ENCODE peak calls at places on chromosomes 2 and 18, in nine cellular contexts. S is lower lobe of right lung, H is cardiac muscle cell, W is prostate gland, M is AG04450, P is transverse colon, D is adrenal gland, F is mammary epithelial cell, Z is RWPE1. B is an unnamed sample.

GRCh38 chr2:186256540-186256939 is 229.5 kb upstream of the ZC3H15 start:
- DNase-seq in F (peak), S (no peak), P (no peak), M (no peak), Z (peak), W (no peak), D (no peak), H (peak), B (peak)

GRCh38 chr2:102488063-102488462 is 15.0 kb downstream of the SLC9A4 start:
- DNase-seq in Z (peak), F (peak), P (peak), S (no peak), W (no peak), H (peak), D (no peak), M (peak), B (peak)

GRCh38 chr2:232459419-232460035 is 3.6 kb downstream of the ALPI start:
- DNase-seq in P (no peak), H (no peak), W (no peak), M (no peak), Z (no peak), F (no peak), S (peak), D (no peak), B (no peak)

GRCh38 chr18:55353806-55354205 is 234.2 kb downstream of the TCF4 start:
- DNase-seq in F (no peak), W (no peak), M (no peak), Z (no peak), H (no peak), D (no peak), P (no peak), S (no peak), B (no peak)

GRCh38 chr2:167294775-167295140 is 406.5 kb downstream of the XIRP2 start:
- DNase-seq in W (no peak), P (no peak), Z (no peak), S (no peak), H (peak), M (no peak), F (peak), D (no peak), B (no peak)

GRCh38 chr2:178197791-178198190 is 3.5 kb downstream of the OSBPL6 start:
- DNase-seq in F (no peak), P (no peak), W (no peak), M (no peak), S (no peak), D (no peak), H (no peak), Z (no peak), B (no peak)

GRCh38 chr2:54081574-54081973 is 33.8 kb upstream of the ACYP2 start:
- DNase-seq in W (no peak), M (no peak), H (no peak), F (peak), S (no peak), D (no peak), Z (peak), P (no peak), B (no peak)

GRCh38 chr2:64988420-64989125 is 626 bp upstream of the SLC1A4 start:
- DNase-seq in P (peak), W (peak), M (peak), S (peak), Z (peak), H (peak), D (peak), F (peak), B (peak)

GRCh38 chr2:44833123-44834069 is 108.1 kb upstream of the SIX3 start:
- DNase-seq in Z (peak), D (no peak), H (no peak), F (peak), P (no peak), W (no peak), M (no peak), S (no peak), B (no peak)

GRCh38 chr2:206260427-206261012 is 13.9 kb upstream of the ZDBF2 start:
- DNase-seq in Z (peak), W (no peak), D (no peak), F (peak), H (peak), P (no peak), M (no peak), S (no peak), B (peak)

GRCh38 chr2:174877796-174878195 is 113.5 kb upstream of the CHRNA1 start:
- DNase-seq in M (no peak), H (no peak), P (no peak), Z (no peak), W (no peak), F (no peak), D (no peak), S (no peak), B (no peak)

GRCh38 chr2:56448403-56448998 is 264.7 kb downstream of the CCDC85A start:
- DNase-seq in P (peak), W (peak), M (no peak), S (no peak), H (no peak), Z (no peak), F (peak), D (no peak), B (peak)

GRCh38 chr2:187407407-187408084 is 40.5 kb downstream of the CALCRL start:
- DNase-seq in S (no peak), Z (no peak), F (no peak), P (no peak), M (no peak), W (no peak), D (no peak), H (no peak), B (no peak)

GRCh38 chr2:32862269-32863055 is 84.3 kb upstream of the LTBP1 start:
- DNase-seq in D (no peak), F (no peak), S (no peak), H (no peak), W (no peak), P (no peak), Z (no peak), M (no peak), B (no peak)

GRCh38 chr2:191932261-191932660 is 85.4 kb upstream of the CAVIN2 start:
- DNase-seq in M (no peak), H (no peak), Z (no peak), P (no peak), F (no peak), D (no peak), S (no peak), W (peak), B (peak)

GRCh38 chr18:13394794-13395193 is 176.2 kb downstream of the LDLRAD4 start:
- DNase-seq in H (no peak), M (no peak), Z (no peak), S (no peak), W (no peak), F (no peak), P (no peak), D (no peak), B (no peak)

GRCh38 chr2:228037915-228038314 is 143.6 kb downstream of the SPHKAP start:
- DNase-seq in Z (no peak), P (no peak), H (no peak), M (no peak), S (no peak), W (no peak), D (no peak), F (no peak), B (no peak)

GRCh38 chr18:79434611-79435010 is 38.9 kb downstream of the NFATC1 start:
- DNase-seq in H (no peak), W (no peak), S (no peak), F (no peak), P (no peak), D (no peak), M (no peak), Z (no peak), B (no peak)

GRCh38 chr2:45826889-45827635 is 175.6 kb downstream of the PRKCE start:
- DNase-seq in H (peak), P (peak), M (no peak), F (no peak), D (peak), S (no peak), W (no peak), Z (no peak), B (peak)

GRCh38 chr2:99854236-99854852 is 288.0 kb downstream of the AFF3 start:
- DNase-seq in D (no peak), Z (no peak), P (no peak), H (no peak), F (no peak), W (no peak), M (no peak), S (no peak), B (no peak)

GRCh38 chr2:101476605-101477208 is 1.8 kb upstream of the RFX8 start:
- DNase-seq in D (no peak), Z (no peak), W (no peak), H (no peak), F (peak), M (no peak), S (no peak), P (no peak), B (no peak)

GRCh38 chr2:54526226-54526879 is 70.2 kb downstream of the SPTBN1 start:
- DNase-seq in M (no peak), W (no peak), H (no peak), D (no peak), F (no peak), S (no peak), Z (no peak), P (no peak), B (no peak)

GRCh38 chr2:233469261-233470006 is 97.1 kb downstream of the USP40 start:
- DNase-seq in Z (no peak), P (peak), D (peak), M (no peak), W (no peak), H (no peak), F (no peak), S (no peak), B (no peak)

GRCh38 chr2:96762529-96763253 is 2.0 kb downstream of the CNNM4 start:
- DNase-seq in H (peak), W (no peak), D (no peak), M (no peak), P (no peak), F (no peak), Z (no peak), S (no peak), B (no peak)

GRCh38 chr2:241234962-241235361 is 46.5 kb downstream of the ANO7 start:
- DNase-seq in M (no peak), W (no peak), D (no peak), P (no peak), H (no peak), F (no peak), Z (no peak), S (no peak), B (no peak)

GRCh38 chr2:73187549-73187948 is 14.8 kb upstream of the NOTO start:
- DNase-seq in S (no peak), P (no peak), D (no peak), M (no peak), W (no peak), F (no peak), H (no peak), Z (no peak), B (no peak)

GRCh38 chr2:143807192-143807591 is 678.0 kb downstream of the ARHGAP15 start:
- DNase-seq in D (no peak), W (no peak), F (no peak), M (no peak), P (no peak), Z (no peak), H (no peak), S (no peak), B (no peak)

GRCh38 chr2:240631561-240632290 is 6.4 kb downstream of the GPR35 start:
- DNase-seq in Z (no peak), F (no peak), D (no peak), M (no peak), S (no peak), W (no peak), P (no peak), H (no peak), B (no peak)

GRCh38 chr2:154740360-154740759 is 41.9 kb downstream of the KCNJ3 start:
- DNase-seq in D (no peak), Z (no peak), F (no peak), P (no peak), H (no peak), W (no peak), S (no peak), M (no peak), B (no peak)

GRCh38 chr2:240892925-240893324 is 3.0 kb downstream of the MAB21L4 start:
- DNase-seq in S (no peak), P (no peak), Z (no peak), H (no peak), F (no peak), M (no peak), W (no peak), D (no peak), B (no peak)

GRCh38 chr2:11496311-11496710 is 30.4 kb upstream of the E2F6 start:
- DNase-seq in M (no peak), W (no peak), Z (no peak), F (no peak), P (no peak), H (no peak), S (no peak), D (no peak), B (no peak)

GRCh38 chr18:57906852-57907251 is 103.7 kb upstream of the ATP8B1 start:
- DNase-seq in P (no peak), Z (no peak), F (peak), S (no peak), W (no peak), D (no peak), H (no peak), M (no peak), B (no peak)

GRCh38 chr18:75211721-75212625 is 1.4 kb downstream of the TSHZ1 start:
- DNase-seq in H (peak), D (peak), W (no peak), M (no peak), S (peak), P (peak), F (peak), Z (no peak), B (peak)

GRCh38 chr18:11950824-11951223 is 30.5 kb upstream of the IMPA2 start:
- DNase-seq in D (no peak), H (no peak), F (no peak), Z (no peak), M (no peak), P (no peak), S (no peak), W (no peak), B (no peak)

GRCh38 chr2:189657867-189658266 is 3.4 kb upstream of the ASNSD1 start:
- DNase-seq in P (peak), F (no peak), Z (no peak), D (no peak), W (no peak), M (no peak), S (peak), H (peak), B (peak)

GRCh38 chr18:27715751-27716150 is 461.2 kb downstream of the CDH2 start:
- DNase-seq in F (no peak), P (no peak), Z (no peak), W (no peak), D (no peak), H (peak), M (no peak), S (no peak), B (no peak)

GRCh38 chr2:68675470-68675869 is 32.1 kb downstream of the PROKR1 start:
- DNase-seq in F (no peak), M (no peak), Z (no peak), S (no peak), P (no peak), W (no peak), H (no peak), D (no peak), B (no peak)

GRCh38 chr2:221715783-221716386 is 143.8 kb upstream of the EPHA4 start:
- DNase-seq in Z (no peak), H (no peak), W (no peak), S (no peak), M (no peak), F (no peak), P (no peak), D (no peak), B (peak)

GRCh38 chr2:60512641-60513040 is 40.8 kb downstream of the BCL11A start:
- DNase-seq in W (peak), F (peak), M (no peak), S (no peak), Z (peak), P (no peak), H (no peak), D (no peak), B (peak)
- H3K27ac ChIP-seq in W (peak), F (no peak), M (no peak), S (no peak), Z (no peak), P (peak), H (no peak), D (no peak), B (peak)

DNA sequence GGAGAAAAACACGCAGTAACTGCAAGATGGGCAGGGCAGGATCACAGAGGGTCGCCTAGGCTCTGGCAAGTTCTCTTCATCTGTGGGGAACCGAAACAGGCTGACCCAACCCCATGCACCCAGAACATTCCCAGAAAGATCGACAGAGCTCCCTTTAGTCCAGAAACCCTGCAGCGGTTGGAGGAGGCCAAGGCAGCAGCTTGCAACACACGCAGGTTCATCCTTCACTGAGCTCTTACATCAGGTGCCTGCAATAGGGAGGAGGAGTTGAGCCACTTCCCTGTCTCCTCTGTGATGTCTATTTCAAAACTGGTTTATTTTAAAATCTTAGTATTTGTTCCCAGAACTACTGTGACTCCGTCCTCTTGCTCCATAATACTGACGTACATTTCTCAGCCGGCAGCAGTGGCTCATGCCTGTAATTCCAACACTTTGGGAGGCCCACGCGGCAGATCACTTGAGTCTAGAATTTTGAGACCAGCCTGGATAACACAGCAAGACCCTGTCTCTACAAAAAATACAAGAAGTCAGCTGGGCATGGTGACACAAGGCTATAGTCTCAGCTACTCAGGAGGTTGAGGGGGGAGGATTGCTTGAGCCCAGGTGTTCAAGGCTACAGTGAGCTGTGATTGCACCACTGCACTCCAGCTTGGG is 11.5 kb upstream of the SLC11A1 start:
- DNase-seq in Z (no peak), H (peak), D (peak), M (peak), W (no peak), P (peak), F (no peak), S (peak), B (peak)
- H3K27ac ChIP-seq in Z (peak), H (no peak), D (peak), M (no peak), W (peak), P (peak), F (no peak), S (peak), B (peak)

DNA sequence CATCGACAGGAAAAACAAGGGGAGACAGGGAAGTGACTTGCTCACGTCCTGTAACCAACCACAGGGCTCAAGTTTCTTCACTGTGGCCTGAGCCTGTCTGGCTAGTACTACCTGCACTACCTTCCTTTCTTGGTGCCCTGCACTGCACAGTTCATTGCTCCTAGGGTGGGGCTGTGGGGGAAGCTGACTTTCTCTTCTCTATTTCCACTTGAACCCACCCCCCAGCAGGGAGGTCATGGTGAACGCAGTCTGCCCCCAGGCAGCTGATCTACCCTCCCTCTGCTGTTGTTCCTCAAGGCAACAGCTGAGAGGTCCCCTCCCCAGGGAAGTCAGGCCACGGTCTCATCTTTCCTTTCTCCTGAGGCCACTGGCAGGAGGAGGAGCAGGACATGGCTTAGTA is 532.1 kb downstream of the SOX11 start:
- DNase-seq in M (no peak), H (no peak), D (no peak), S (no peak), Z (no peak), W (no peak), P (no peak), F (no peak), B (no peak)
- H3K27ac ChIP-seq in M (no peak), H (no peak), D (no peak), S (no peak), Z (no peak), W (no peak), P (no peak), F (no peak), B (no peak)

DNA sequence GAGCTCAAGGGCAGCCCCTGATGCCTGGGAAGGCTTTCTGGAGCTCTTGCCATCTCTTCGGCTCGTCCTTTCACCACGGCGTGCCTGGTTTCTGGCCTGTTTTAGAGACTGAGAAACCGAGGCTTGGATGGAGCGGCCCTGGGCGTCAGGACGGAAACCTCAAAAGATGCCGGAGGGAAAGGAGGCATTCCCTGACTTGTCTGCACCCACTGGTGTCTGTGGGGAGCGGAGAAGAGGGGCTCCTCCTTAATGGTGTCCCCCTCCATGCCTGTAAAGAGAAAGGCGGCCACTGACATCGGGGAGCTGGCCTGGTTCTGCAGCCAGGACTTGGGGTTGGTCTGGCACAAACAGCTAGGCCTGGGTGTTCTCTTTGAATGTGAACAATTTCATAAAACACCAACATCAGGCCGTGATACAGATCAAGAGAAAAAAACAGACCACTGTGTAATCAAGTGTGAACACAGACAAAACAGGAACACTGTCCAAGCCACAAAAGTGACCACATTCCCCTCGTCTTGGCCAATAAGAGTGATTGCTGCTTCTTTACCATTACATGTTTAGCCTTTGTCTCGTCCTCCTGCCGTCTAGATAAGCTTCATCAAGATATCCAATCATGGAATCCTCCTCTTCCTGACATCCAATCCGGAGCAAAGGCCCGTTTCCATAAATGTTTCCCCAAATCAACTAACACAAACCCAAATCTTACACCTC is 633 bp upstream of the ILKAP start:
- DNase-seq in P (no peak), H (no peak), D (no peak), F (no peak), M (no peak), W (no peak), Z (no peak), S (no peak), B (no peak)
- H3K27ac ChIP-seq in P (peak), H (peak), D (peak), F (peak), M (peak), W (peak), Z (peak), S (peak), B (peak)

GRCh38 chr2:85755122-85756027 is 1.6 kb downstream of the ATOH8 start:
- DNase-seq in M (no peak), P (no peak), H (peak), F (no peak), W (no peak), D (no peak), Z (no peak), S (no peak), B (no peak)
- H3K27ac ChIP-seq in M (no peak), P (peak), H (no peak), F (no peak), W (peak), D (peak), Z (no peak), S (peak), B (no peak)

DNA sequence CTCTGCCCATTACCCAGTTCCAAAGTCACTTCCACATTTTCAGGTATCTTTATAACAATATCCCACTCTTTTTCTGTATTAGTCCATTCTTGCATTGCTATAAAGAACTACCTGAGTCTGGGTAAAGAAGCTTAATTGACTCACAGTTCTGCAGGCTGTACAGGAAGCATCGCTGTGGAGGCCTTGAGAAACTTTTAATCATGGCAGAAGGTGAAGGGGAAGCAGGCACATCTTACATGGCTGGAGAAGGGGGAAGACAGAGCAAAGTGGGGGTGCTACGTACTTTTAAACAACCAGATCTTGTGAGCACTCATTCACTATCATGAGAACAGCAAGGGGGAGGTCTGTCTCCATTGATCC is 85.4 kb upstream of the MAP4K3 start:
- DNase-seq in S (no peak), Z (no peak), D (no peak), H (no peak), P (no peak), F (no peak), W (no peak), M (no peak), B (no peak)
- H3K27ac ChIP-seq in S (no peak), Z (no peak), D (no peak), H (no peak), P (peak), F (peak), W (no peak), M (no peak), B (no peak)